ENCODE peak calls at places on chromosomes 2 and 18, in nine cellular contexts. P is IMR-90, Z is adrenal gland, H is lung, E is fibroblast of lung, T is PC-3, C is Panc1, U is cardiac fibroblast, B is endothelial cell of umbilical vein. R is an unnamed sample.

GRCh38 chr2:15732341-15733077 is 140.8 kb downstream of the DDX1 start:
- DNase-seq in U (peak), P (no peak), Z (no peak), C (no peak), T (no peak), H (no peak), E (no peak), B (no peak), R (no peak)

GRCh38 chr2:113217455-113218282 is 43.9 kb downstream of the PSD4 start:
- DNase-seq in U (no peak), H (no peak), Z (no peak), B (peak), P (no peak), E (no peak), C (no peak), T (no peak), R (no peak)

GRCh38 chr2:62663443-62663842 is 42.1 kb upstream of the EHBP1 start:
- DNase-seq in U (peak), E (peak), Z (no peak), T (no peak), B (peak), H (no peak), C (no peak), P (peak), R (peak)

GRCh38 chr2:164456599-164456998 is 164.7 kb downstream of the GRB14 start:
- DNase-seq in C (no peak), Z (no peak), T (no peak), H (no peak), P (no peak), B (peak), U (no peak), E (no peak), R (no peak)

GRCh38 chr2:154261473-154262027 is 389.8 kb downstream of the GALNT13 start:
- DNase-seq in Z (no peak), U (no peak), H (no peak), T (peak), P (no peak), B (no peak), E (no peak), C (no peak), R (no peak)

GRCh38 chr2:150466770-150467640 is 20.5 kb downstream of the RND3 start:
- DNase-seq in P (peak), E (peak), H (no peak), C (peak), B (peak), Z (no peak), U (peak), T (peak), R (peak)

GRCh38 chr2:134108124-134108523 is 145.7 kb upstream of the MGAT5 start:
- DNase-seq in U (no peak), Z (no peak), P (no peak), B (no peak), H (no peak), C (no peak), E (no peak), T (no peak), R (no peak)

GRCh38 chr2:33366473-33366872 is 110.0 kb upstream of the RASGRP3 start:
- DNase-seq in Z (no peak), T (no peak), H (no peak), P (no peak), C (no peak), U (peak), B (peak), E (no peak), R (no peak)

GRCh38 chr2:54879598-54880355 is 156.3 kb downstream of the EML6 start:
- DNase-seq in P (no peak), E (no peak), H (no peak), T (no peak), B (no peak), Z (no peak), U (no peak), C (no peak), R (no peak)

GRCh38 chr2:102137138-102137537 is 5.4 kb upstream of the IL1R1 start:
- DNase-seq in C (no peak), B (no peak), P (no peak), H (no peak), E (no peak), U (no peak), Z (no peak), T (no peak), R (no peak)

GRCh38 chr18:74515620-74516231 is 18.6 kb upstream of the CNDP1 start:
- DNase-seq in P (no peak), C (no peak), U (no peak), Z (no peak), E (no peak), B (no peak), H (no peak), T (no peak), R (no peak)

GRCh38 chr18:74518456-74519315 is 15.6 kb upstream of the CNDP1 start:
- DNase-seq in P (no peak), C (no peak), B (no peak), H (no peak), E (no peak), Z (no peak), U (no peak), T (no peak), R (no peak)

GRCh38 chr18:74514860-74515495 is 18.8 kb downstream of the CNDP2 start:
- DNase-seq in H (no peak), T (no peak), E (no peak), P (no peak), U (no peak), Z (no peak), C (no peak), B (no peak), R (no peak)

GRCh38 chr18:74517236-74517630 is 17.1 kb upstream of the CNDP1 start:
- DNase-seq in B (no peak), U (no peak), H (no peak), E (no peak), T (no peak), P (no peak), C (no peak), Z (no peak), R (no peak)

DNA sequence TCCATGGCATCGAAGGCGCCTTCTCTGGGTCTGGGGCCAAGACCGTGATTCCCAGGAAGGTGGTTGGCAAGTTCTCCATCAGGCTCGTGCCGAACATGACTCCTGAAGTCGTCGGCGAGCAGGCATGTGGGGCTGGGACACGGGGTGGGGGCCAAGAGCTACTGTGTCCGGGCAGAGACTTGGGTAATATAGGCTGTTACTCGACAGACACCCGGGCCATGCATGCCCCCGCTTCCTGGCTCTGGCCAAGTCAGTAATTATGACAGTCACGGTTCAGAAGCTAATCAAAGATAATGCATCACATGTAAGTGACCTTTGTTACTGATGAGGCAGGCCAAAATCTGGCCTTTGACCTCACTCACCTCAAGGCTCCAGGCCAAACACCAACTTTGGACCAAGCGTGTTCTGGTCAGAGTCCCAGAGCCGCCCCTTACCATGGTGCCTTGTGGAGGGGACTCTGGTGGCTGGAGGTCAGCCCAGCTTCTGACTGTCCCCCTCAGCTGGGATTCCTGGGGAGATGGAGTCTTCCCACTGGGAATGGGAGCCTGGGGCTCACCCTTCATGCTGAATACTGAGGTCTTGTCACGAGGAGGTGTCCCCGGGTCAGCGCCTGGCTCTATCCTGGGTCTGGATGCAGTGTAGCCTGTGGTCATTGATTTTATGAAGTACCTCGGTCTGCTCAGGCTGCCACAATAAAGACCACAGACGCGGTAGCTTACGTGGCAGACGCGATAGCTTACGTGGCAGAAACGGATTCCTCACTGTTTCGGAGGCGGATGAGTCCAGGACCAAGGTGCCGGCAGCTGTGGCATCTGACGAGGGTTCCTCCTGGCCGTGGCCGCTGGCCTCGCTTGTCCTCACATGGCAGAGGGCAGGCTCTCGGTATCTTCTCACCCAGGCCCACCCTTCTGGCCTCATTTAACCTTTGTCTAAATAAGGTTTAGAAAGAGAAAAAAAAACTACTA is 17.7 kb upstream of the CNDP1 start:
- DNase-seq in C (no peak), B (no peak), H (no peak), T (no peak), Z (no peak), E (no peak), U (no peak), P (no peak), R (no peak)
- H3K4me3 ChIP-seq in C (no peak), B (no peak), H (no peak), T (no peak), Z (no peak), E (no peak), U (no peak), P (no peak), R (no peak)

GRCh38 chr2:27380626-27381556 is at the start of gene ZNF513:
- DNase-seq in H (peak), T (peak), U (peak), P (peak), B (peak), C (no peak), E (peak), Z (peak), R (peak)
- TF ChIP-seq CTCF in H (no peak), T (no peak), U (no peak), P (no peak), B (no peak), C (no peak), E (no peak), Z (no peak), R (no peak)

DNA sequence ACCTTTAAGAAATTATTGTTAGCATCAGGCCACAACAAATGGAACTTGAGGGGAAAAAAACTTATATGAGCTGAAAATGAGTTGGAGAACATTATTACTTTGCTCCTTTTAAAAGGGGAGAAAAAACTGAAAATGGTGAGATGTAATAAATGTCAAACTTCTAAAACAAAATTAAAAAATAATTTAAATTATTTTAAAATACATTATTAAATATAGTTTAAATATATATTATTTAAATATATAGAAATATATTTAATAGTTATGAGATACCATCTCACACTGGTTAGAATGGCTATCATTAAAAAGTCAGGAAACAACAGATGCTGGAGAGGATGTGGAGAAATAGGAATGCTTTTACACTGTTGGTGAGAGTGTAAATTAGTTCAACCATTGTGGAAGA is 28.9 kb downstream of the RPIA start:
- DNase-seq in H (no peak), U (no peak), C (no peak), P (no peak), Z (no peak), E (no peak), T (no peak), B (no peak), R (no peak)
- H3K4me3 ChIP-seq in H (no peak), U (no peak), C (no peak), P (no peak), Z (no peak), E (no peak), T (no peak), B (no peak), R (no peak)

DNA sequence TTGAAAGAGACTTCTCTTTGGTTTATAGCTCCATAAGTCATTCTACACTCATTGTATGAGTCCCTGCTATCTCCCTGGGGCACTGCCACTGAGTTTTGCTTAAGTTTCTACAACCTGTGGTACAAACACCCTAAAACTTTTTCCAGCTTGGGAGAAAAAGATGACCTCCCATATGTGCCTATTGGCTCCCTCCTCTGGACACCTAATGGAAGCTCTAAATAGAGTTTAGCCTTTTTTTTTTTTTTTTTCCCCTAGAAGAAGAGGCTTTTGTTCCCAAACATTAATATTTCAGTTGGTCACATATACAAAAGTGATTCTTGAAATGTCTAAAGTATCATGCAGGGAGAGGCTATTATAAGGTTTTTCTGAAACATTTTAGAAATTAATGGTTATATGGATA is 547.2 kb upstream of the TMEFF2 start:
- DNase-seq in U (peak), T (peak), H (no peak), E (no peak), B (no peak), C (no peak), Z (no peak), P (no peak), R (no peak)
- TF ChIP-seq CTCF in U (peak), T (peak), H (no peak), E (no peak), B (no peak), C (peak), Z (no peak), P (no peak), R (no peak)

GRCh38 chr2:145036421-145036901 is 516.5 kb upstream of the ZEB2 start:
- DNase-seq in U (peak), H (no peak), C (no peak), Z (no peak), E (no peak), T (no peak), B (no peak), P (peak), R (peak)
- H3K4me3 ChIP-seq in U (no peak), H (no peak), C (no peak), Z (no peak), E (peak), T (no peak), B (no peak), P (no peak), R (no peak)

GRCh38 chr2:94876523-94876863 is 5.3 kb downstream of the TEKT4 start:
- DNase-seq in P (no peak), T (no peak), B (no peak), C (no peak), Z (no peak), H (no peak), E (no peak), U (no peak), R (no peak)
- TF ChIP-seq CTCF in P (no peak), T (no peak), B (no peak), C (no peak), Z (no peak), H (no peak), E (no peak), U (no peak), R (no peak)

GRCh38 chr2:237714690-237715458 is 83.7 kb upstream of the RBM44 start:
- DNase-seq in H (peak), U (peak), Z (no peak), C (no peak), T (peak), P (peak), E (no peak), B (peak), R (peak)
- H3K4me3 ChIP-seq in H (no peak), U (no peak), Z (no peak), C (no peak), T (no peak), P (no peak), E (no peak), B (peak), R (no peak)

GRCh38 chr2:12990523-12990922 is 273.8 kb downstream of the TRIB2 start:
- DNase-seq in Z (no peak), T (peak), C (no peak), H (no peak), U (peak), P (no peak), E (peak), B (peak), R (peak)
- TF ChIP-seq CTCF in Z (no peak), T (peak), C (peak), H (no peak), U (peak), P (peak), E (peak), B (no peak), R (peak)

DNA sequence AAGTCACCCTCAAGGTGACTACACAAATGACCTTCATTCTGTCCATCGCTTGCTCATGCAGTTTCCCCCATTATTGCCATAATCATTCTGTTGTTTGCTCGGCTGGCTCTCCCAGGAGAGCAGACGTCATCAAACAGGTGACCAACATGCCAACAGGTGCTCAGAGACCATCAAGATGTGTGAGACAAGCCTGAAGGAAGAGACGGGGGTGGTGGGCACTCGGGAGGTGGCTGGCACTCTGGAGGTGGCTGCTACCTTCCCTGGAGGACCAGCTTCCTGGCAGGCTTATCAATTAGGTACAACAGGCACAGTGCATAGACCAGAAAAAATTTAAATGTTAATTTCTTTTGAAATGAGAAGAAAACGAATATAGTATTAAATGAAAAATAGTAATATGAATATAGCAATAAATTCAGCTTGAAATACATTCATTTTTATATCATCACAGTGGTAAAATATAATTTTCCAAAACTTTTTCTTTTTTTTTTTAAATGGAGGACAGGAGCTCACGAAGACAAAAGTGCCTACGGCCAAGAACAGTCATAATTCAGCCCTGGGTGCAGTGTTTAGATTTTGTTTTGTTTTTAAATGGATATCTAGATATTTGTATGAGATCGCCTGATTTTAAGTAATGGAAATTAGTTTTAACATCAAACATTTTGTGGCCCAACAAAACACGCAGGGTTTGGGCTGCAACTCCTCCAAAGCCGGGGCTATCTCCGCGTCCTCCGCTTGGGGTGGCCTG is 16.9 kb upstream of the HAAO start:
- DNase-seq in T (no peak), C (no peak), P (no peak), B (peak), H (peak), Z (no peak), E (peak), U (no peak), R (no peak)
- H3K4me3 ChIP-seq in T (peak), C (peak), P (peak), B (peak), H (no peak), Z (peak), E (peak), U (peak), R (peak)

GRCh38 chr2:1856481-1856880 is 112.2 kb upstream of the PXDN start:
- DNase-seq in E (no peak), C (no peak), U (no peak), T (no peak), H (no peak), Z (no peak), P (no peak), B (no peak), R (no peak)

GRCh38 chr2:1858733-1859132 is 114.4 kb upstream of the PXDN start:
- DNase-seq in Z (no peak), P (no peak), E (no peak), B (no peak), H (no peak), T (no peak), C (no peak), U (no peak), R (no peak)

GRCh38 chr2:1856922-1857321 is 112.6 kb upstream of the PXDN start:
- DNase-seq in T (peak), U (no peak), H (no peak), P (peak), C (no peak), E (peak), Z (no peak), B (no peak), R (peak)

GRCh38 chr2:1855150-1855549 is 110.8 kb upstream of the PXDN start:
- DNase-seq in U (no peak), Z (no peak), H (no peak), T (no peak), B (no peak), P (no peak), E (no peak), C (no peak), R (no peak)

GRCh38 chr2:1854747-1855146 is 110.4 kb upstream of the PXDN start:
- DNase-seq in P (peak), U (peak), T (peak), H (no peak), Z (no peak), C (peak), E (peak), B (no peak), R (peak)
- TF ChIP-seq CTCF in P (peak), U (peak), T (no peak), H (no peak), Z (no peak), C (peak), E (peak), B (no peak), R (peak)